ENCODE peak calls at places on chromosomes 5 and 9, in four cellular contexts. Y is IMR-90, U is body of pancreas, L is spleen. M is an unnamed sample.

GRCh38 chr9:37903581-37903830 is 421 bp downstream of the SLC25A51 start:
- DNase-seq in Y (no peak), U (peak; percentile 55), L (peak; percentile 94), M (peak; percentile 70)

GRCh38 chr9:75039804-75040203 is 11.7 kb upstream of the CARNMT1 start:
- DNase-seq in U (no peak), Y (no peak), L (no peak), M (no peak)

GRCh38 chr5:68114641-68115040 is 100.9 kb upstream of the PIK3R1 start:
- DNase-seq in U (no peak), L (no peak), Y (peak; percentile 84), M (no peak)

GRCh38 chr5:145752947-145753346 is 82.2 kb downstream of the PRELID2 start:
- DNase-seq in Y (peak; percentile 42), U (no peak), L (no peak), M (no peak)

GRCh38 chr5:137735531-137736284 is at the start of gene KLHL3:
- DNase-seq in U (peak; percentile 55), L (peak; percentile 76), Y (peak; percentile 66), M (no peak)

GRCh38 chr5:97142521-97143254 is at the start of gene LIX1:
- DNase-seq in U (peak; percentile 10), Y (peak; percentile 36), L (no peak), M (peak; percentile 31)

GRCh38 chr9:87502446-87503232 is 5.0 kb downstream of the DAPK1 start:
- DNase-seq in Y (no peak), L (no peak), U (peak; percentile 88), M (no peak)

GRCh38 chr5:93100433-93100832 is 480.6 kb downstream of the NR2F1-AS1 start:
- DNase-seq in Y (peak; percentile 74), L (no peak), U (no peak), M (no peak)

GRCh38 chr5:11046160-11046559 is 285.1 kb upstream of the DAP start:
- DNase-seq in L (no peak), U (no peak), Y (peak; percentile 18), M (no peak)

GRCh38 chr5:143673676-143674468 is 138.1 kb upstream of the HMHB1 start:
- DNase-seq in Y (no peak), U (no peak), L (no peak), M (no peak)

GRCh38 chr5:76401801-76402250 is 1.3 kb upstream of the IQGAP2 start:
- DNase-seq in U (no peak), Y (no peak), L (peak; percentile 81), M (no peak)

GRCh38 chr5:115377468-115378217 is 81.2 kb upstream of the CCDC112 start:
- DNase-seq in Y (peak; percentile 94), U (no peak), L (no peak), M (no peak)

GRCh38 chr9:134475051-134475790 is 149.0 kb downstream of the RXRA start:
- DNase-seq in U (peak; percentile 25), Y (peak; percentile 81), L (peak; percentile 89), M (peak; percentile 44)

GRCh38 chr5:115577329-115577728 is 24.9 kb downstream of the TICAM2 start:
- DNase-seq in U (no peak), Y (no peak), L (no peak), M (no peak)

GRCh38 chr9:126148523-126148870 is 178.1 kb upstream of the MVB12B start:
- DNase-seq in Y (no peak), L (peak; percentile 31), U (no peak), M (no peak)

GRCh38 chr9:109963079-109963478 is 183.1 kb downstream of the PALM2AKAP2 start:
- DNase-seq in L (no peak), Y (no peak), U (no peak), M (no peak)

GRCh38 chr9:79471577-79472543 is 99.9 kb upstream of the TLE4 start:
- DNase-seq in L (no peak), U (peak; percentile 61), Y (peak; percentile 35), M (peak; percentile 48)

GRCh38 chr5:127028822-127029457 is 1.4 kb downstream of the MARCHF3 start:
- DNase-seq in L (no peak), U (peak; percentile 12), Y (peak; percentile 36), M (peak; percentile 60)

GRCh38 chr5:161535762-161536161 is 10.8 kb downstream of the GABRB2 start:
- DNase-seq in U (no peak), L (no peak), Y (no peak), M (no peak)

GRCh38 chr9:121818016-121818661 is 166.7 kb downstream of the DAB2IP start:
- DNase-seq in L (no peak), U (no peak), Y (no peak), M (no peak)

GRCh38 chr9:87798276-87798833 is 72.4 kb downstream of the CTSL start:
- DNase-seq in Y (no peak), L (no peak), U (no peak), M (no peak)

GRCh38 chr9:69085523-69086283 is 50.2 kb downstream of the FXN start:
- DNase-seq in U (peak; percentile 14), Y (peak; percentile 53), L (no peak), M (no peak)

GRCh38 chr9:69157751-69158466 is 16.2 kb upstream of the TJP2 start:
- DNase-seq in U (no peak), L (no peak), Y (peak; percentile 84), M (no peak)

GRCh38 chr9:131178382-131178781 is 53.0 kb downstream of the NUP214 start:
- DNase-seq in U (peak; percentile 58), Y (peak; percentile 86), L (peak; percentile 91), M (peak; percentile 69)

GRCh38 chr9:78006734-78007133 is 24.9 kb downstream of the GNAQ start:
- DNase-seq in Y (no peak), L (no peak), U (no peak), M (no peak)

GRCh38 chr9:123637596-123637939 is 281.6 kb downstream of the CRB2 start:
- DNase-seq in L (no peak), U (no peak), Y (peak; percentile 53), M (no peak)

GRCh38 chr5:180133971-180134508 is 62.5 kb upstream of the RNF130 start:
- DNase-seq in L (peak; percentile 66), U (no peak), Y (no peak), M (no peak)

GRCh38 chr5:173802670-173803165 is 85.4 kb upstream of the CPEB4 start:
- DNase-seq in Y (peak; percentile 11), U (peak; percentile 68), L (peak; percentile 87), M (peak; percentile 81)

GRCh38 chr9:109817146-109817845 is 37.3 kb downstream of the PALM2AKAP2 start:
- DNase-seq in U (no peak), Y (peak; percentile 83), L (no peak), M (no peak)

GRCh38 chr5:118637947-118638670 is 350.2 kb downstream of the DTWD2 start:
- DNase-seq in U (peak; percentile 33), Y (no peak), L (no peak), M (no peak)

GRCh38 chr9:71685394-71685793 is 82.9 kb downstream of the CEMIP2 start:
- DNase-seq in L (no peak), Y (peak; percentile 10), U (no peak), M (no peak)

GRCh38 chr5:134189031-134189430 is 12.3 kb upstream of the SKP1 start:
- DNase-seq in Y (no peak), L (peak; percentile 18), U (peak; percentile 21), M (no peak)

GRCh38 chr5:146852089-146852488 is 26.5 kb downstream of the PPP2R2B start:
- DNase-seq in L (no peak), U (no peak), Y (no peak), M (no peak)

GRCh38 chr5:7926296-7926695 is 57.3 kb downstream of the MTRR start:
- DNase-seq in U (no peak), Y (peak; percentile 99), L (no peak), M (no peak)

GRCh38 chr9:8890695-8891094 is 1091.1 kb upstream of the DMAC1 start:
- DNase-seq in Y (no peak), L (no peak), U (no peak), M (no peak)

GRCh38 chr5:93348231-93348630 is 232.8 kb downstream of the NR2F1-AS1 start:
- DNase-seq in Y (no peak), U (no peak), L (no peak), M (no peak)

DNA sequence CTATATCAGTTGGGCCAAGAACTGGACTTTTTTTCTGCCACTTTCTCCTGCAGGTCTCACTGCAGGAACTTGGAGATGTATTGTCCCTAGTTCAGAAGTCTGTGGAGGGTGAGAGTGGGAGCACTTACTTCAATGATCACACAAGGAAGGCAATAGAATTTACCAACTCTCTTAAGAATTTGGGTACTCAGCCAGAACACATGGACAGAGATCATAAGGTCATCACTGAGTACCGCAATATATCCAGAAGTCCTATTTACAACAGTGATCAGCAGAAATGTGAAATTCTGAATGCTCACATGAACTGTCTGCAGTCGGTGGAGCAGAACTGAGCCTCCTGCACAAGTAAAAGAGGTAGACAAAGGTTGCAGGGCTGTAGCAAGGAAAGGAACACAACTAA is 101.0 kb downstream of the FAM114A2 start:
- DNase-seq in U (no peak), L (no peak), Y (no peak), M (no peak)
- H3K9me3 ChIP-seq in U (peaks cover 2% of the 10 kb centered on the region), L (peaks cover 75% of the 10 kb centered on the region), Y (peaks cover 23% of the 10 kb centered on the region), M (no peaks in the 10 kb centered on the region)

GRCh38 chr5:373710-374602 is 52.4 kb downstream of the AHRR start:
- DNase-seq in L (peak; percentile 77), U (peak; percentile 14), Y (peak; percentile 77), M (peak; percentile 16)

GRCh38 chr5:372911-373709 is 51.6 kb downstream of the AHRR start:
- DNase-seq in L (peak; percentile 77), U (no peak), Y (no peak), M (no peak)

GRCh38 chr5:370959-371810 is 49.7 kb downstream of the AHRR start:
- DNase-seq in L (peak; percentile 61), Y (no peak), U (peak; percentile 1), M (no peak)

GRCh38 chr5:371811-372555 is 50.5 kb downstream of the AHRR start:
- DNase-seq in L (peak; percentile 54), Y (no peak), U (peak; percentile 1), M (peak; percentile 7)

GRCh38 chr5:372556-372910 is 51.0 kb downstream of the AHRR start:
- DNase-seq in U (no peak), Y (no peak), L (peak; percentile 56), M (no peak)
- TF ChIP-seq POLR2A in U (no peak), Y (no peak), L (no peak), M (no peak)

GRCh38 chr5:141373673-141374317 is at the start of gene PCDHGA6:
- DNase-seq in U (no peak), Y (peak; percentile 58), L (no peak), M (no peak)
- H3K9me3 ChIP-seq in U (peaks cover 15% of the 10 kb centered on the region), Y (peaks cover 61% of the 10 kb centered on the region), L (peaks cover 98% of the 10 kb centered on the region), M (peaks cover 41% of the 10 kb centered on the region)

DNA sequence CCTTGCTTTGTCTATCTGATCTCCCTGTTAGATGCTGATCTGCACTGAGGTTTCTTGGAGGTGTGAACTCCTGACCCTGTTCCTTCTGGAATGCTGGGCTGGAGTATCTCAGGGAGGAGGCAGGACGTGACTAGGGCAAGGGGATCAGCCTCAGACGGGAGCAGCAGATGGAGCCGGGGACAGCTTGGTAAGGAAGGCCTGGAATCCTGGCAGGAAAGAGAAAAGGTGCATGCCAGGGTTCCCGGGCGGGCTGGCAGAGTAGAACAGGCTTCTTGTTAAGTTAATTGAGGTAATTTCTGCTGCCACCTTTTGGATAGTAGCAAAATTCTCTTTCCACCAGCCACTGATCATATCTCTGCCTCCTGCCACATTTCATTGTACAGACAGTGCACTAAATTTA is 180.9 kb downstream of the ZNF462 start:
- DNase-seq in Y (no peak), U (no peak), L (no peak), M (no peak)
- TF ChIP-seq POLR2A in Y (no peak), U (no peak), L (no peak), M (no peak)

GRCh38 chr5:2415678-2416077 is 335.8 kb downstream of the IRX2 start:
- DNase-seq in U (no peak), L (no peak), Y (no peak), M (no peak)
- H3K9me3 ChIP-seq in U (no peaks in the 10 kb centered on the region), L (no peaks in the 10 kb centered on the region), Y (peaks cover 49% of the 10 kb centered on the region), M (no peaks in the 10 kb centered on the region)

GRCh38 chr9:136118367-136119258 is at the start of gene TMEM250:
- DNase-seq in Y (peak; percentile 95), L (peak; percentile 99), U (peak; percentile 96), M (peak; percentile 97)
- TF ChIP-seq POLR2A in Y (peak; percentile 28), L (peak; percentile 50), U (peak; percentile 85), M (peak; percentile 43)

M was measured in adrenal gland.